ENCODE peak calls at places on chromosomes 5 and 9, in eight cellular contexts. Y, W, G, L, V, S, C and Q are unnamed samples.

GRCh38 chr5:40904205-40904993 is 4.9 kb upstream of the C7 start:
- DNase-seq in Y (no peak), W (peak), G (peak), L (peak), V (peak), S (peak), C (peak), Q (no peak)

GRCh38 chr9:14790628-14791027 is 68.1 kb upstream of the CER1 start:
- DNase-seq in Y (no peak), W (no peak), G (no peak), L (no peak), V (no peak), S (no peak), C (no peak), Q (no peak)

GRCh38 chr9:10062629-10063395 is 550.0 kb downstream of the PTPRD start:
- DNase-seq in Y (no peak), W (no peak), G (no peak), L (no peak), V (no peak), S (no peak), C (no peak), Q (no peak)

GRCh38 chr9:109031241-109031640 is 17.9 kb upstream of the CTNNAL1 start:
- DNase-seq in Y (no peak), W (no peak), G (no peak), L (no peak), V (no peak), S (no peak), C (no peak), Q (no peak)

GRCh38 chr5:114402206-114402605 is 40.3 kb downstream of the KCNN2 start:
- DNase-seq in Y (no peak), W (no peak), G (no peak), L (no peak), V (no peak), S (no peak), C (no peak), Q (no peak)

GRCh38 chr5:133371371-133372155 is 240.8 kb downstream of the FSTL4 start:
- DNase-seq in Y (no peak), W (peak), G (no peak), L (no peak), V (no peak), S (no peak), C (no peak), Q (peak)

GRCh38 chr5:147448766-147449165 is 61.1 kb downstream of the DPYSL3 start:
- DNase-seq in Y (no peak), W (no peak), G (no peak), L (no peak), V (no peak), S (no peak), C (no peak), Q (no peak)

GRCh38 chr5:112492291-112492690 is 73.2 kb upstream of the EPB41L4A start:
- DNase-seq in Y (no peak), W (peak), G (no peak), L (peak), V (peak), S (peak), C (peak), Q (no peak)

GRCh38 chr9:93569775-93570174 is 6.6 kb upstream of the PHF2 start:
- DNase-seq in Y (no peak), W (no peak), G (no peak), L (no peak), V (no peak), S (no peak), C (no peak), Q (no peak)

GRCh38 chr5:61001647-61002046 is 56.6 kb downstream of the NDUFAF2 start:
- DNase-seq in Y (no peak), W (no peak), G (no peak), L (no peak), V (no peak), S (no peak), C (no peak), Q (no peak)

GRCh38 chr5:125316913-125317545 is 570.6 kb upstream of the ZNF608 start:
- DNase-seq in Y (no peak), W (no peak), G (no peak), L (no peak), V (peak), S (no peak), C (no peak), Q (no peak)

GRCh38 chr9:117541192-117541591 is 126.3 kb upstream of the ASTN2 start:
- DNase-seq in Y (no peak), W (no peak), G (no peak), L (no peak), V (no peak), S (peak), C (no peak), Q (no peak)

GRCh38 chr5:1324719-1325190 is 20.1 kb downstream of the CLPTM1L start:
- DNase-seq in Y (peak), W (no peak), G (peak), L (no peak), V (no peak), S (peak), C (no peak), Q (no peak)

GRCh38 chr5:156473271-156473935 is 146.4 kb downstream of the SGCD start:
- DNase-seq in Y (no peak), W (no peak), G (no peak), L (no peak), V (no peak), S (no peak), C (no peak), Q (no peak)

GRCh38 chr5:84642795-84643194 is 258.1 kb upstream of the EDIL3 start:
- DNase-seq in Y (no peak), W (no peak), G (no peak), L (no peak), V (no peak), S (no peak), C (no peak), Q (no peak)

GRCh38 chr9:23220957-23221356 is 605.1 kb downstream of the ELAVL2 start:
- DNase-seq in Y (no peak), W (no peak), G (no peak), L (no peak), V (no peak), S (no peak), C (no peak), Q (no peak)

GRCh38 chr5:170857066-170857465 is 4.8 kb upstream of the RANBP17 start:
- DNase-seq in Y (no peak), W (no peak), G (no peak), L (no peak), V (no peak), S (no peak), C (no peak), Q (no peak)

GRCh38 chr9:110141118-110141797 is 66.7 kb downstream of the C9orf152 start:
- DNase-seq in Y (no peak), W (no peak), G (peak), L (no peak), V (no peak), S (no peak), C (no peak), Q (no peak)

GRCh38 chr5:122366501-122366900 is 54.5 kb downstream of the SNCAIP start:
- DNase-seq in Y (no peak), W (no peak), G (no peak), L (no peak), V (no peak), S (no peak), C (no peak), Q (no peak)

GRCh38 chr5:92969781-92970237 is 611.2 kb downstream of the NR2F1-AS1 start:
- DNase-seq in Y (no peak), W (no peak), G (no peak), L (peak), V (no peak), S (no peak), C (no peak), Q (no peak)

GRCh38 chr9:89756891-89757537 is 152.2 kb downstream of the GADD45G start:
- DNase-seq in Y (peak), W (no peak), G (no peak), L (no peak), V (no peak), S (no peak), C (no peak), Q (no peak)

DNA sequence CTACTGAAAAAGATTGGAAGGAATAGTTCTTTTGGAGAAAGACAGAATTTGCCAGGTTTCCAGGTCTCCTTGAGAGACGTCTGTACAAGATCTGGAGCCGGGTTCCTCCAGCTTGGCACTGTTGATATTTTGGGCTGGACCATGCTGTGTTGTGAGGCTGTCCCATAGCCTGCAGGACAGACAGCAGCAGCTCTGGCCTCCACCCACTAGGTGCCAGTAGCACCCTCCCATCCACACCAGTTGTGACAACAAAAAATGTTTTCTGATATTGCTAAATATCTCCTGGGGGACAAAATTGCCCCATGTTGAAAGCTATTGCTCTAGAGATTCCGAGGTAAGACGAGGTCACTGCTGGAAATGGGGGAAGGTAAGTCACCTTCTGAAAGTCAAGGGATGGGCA is 287.7 kb upstream of the DAP start:
- DNase-seq in Y (no peak), W (no peak), G (no peak), L (no peak), V (no peak), S (no peak), C (no peak), Q (no peak)
- TF ChIP-seq CTCF in Y (no peak), W (peak), G (no peak), L (peak), V (peak), S (peak), C (peak), Q (no peak)

DNA sequence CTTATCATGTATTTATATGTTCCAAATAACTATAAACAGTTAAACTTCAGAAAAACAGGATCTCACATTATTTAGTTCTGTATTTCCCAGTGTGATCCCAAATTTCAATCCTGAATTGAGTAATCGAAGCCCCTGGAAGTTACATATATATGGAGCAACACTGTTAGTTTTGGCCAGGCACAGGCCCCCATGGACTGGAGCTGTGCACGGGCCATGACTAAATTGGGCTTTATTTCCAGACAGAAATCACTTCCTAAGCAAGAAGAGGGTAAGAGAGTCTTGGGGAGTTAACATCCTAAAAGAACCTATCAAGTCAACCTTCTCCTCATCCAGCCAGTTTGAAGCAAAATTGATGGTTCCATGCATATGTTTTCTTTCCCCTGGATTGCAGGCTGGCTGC is 393.0 kb downstream of the TMEM167A start:
- DNase-seq in Y (no peak), W (no peak), G (no peak), L (no peak), V (no peak), S (no peak), C (no peak), Q (no peak)
- TF ChIP-seq POLR2AphosphoS5 in Y (no peak), W (no peak), G (no peak), L (no peak), V (no peak), S (no peak), C (no peak), Q (no peak)

GRCh38 chr9:130220351-130220750 is 45.2 kb upstream of the HMCN2 start:
- DNase-seq in Y (no peak), W (no peak), G (no peak), L (no peak), V (peak), S (peak), C (no peak), Q (no peak)
- TF ChIP-seq CTCF in Y (no peak), W (no peak), G (peak), L (no peak), V (no peak), S (no peak), C (no peak), Q (no peak)

GRCh38 chr5:138900281-138900965 is 25.3 kb upstream of the LRRTM2 start:
- DNase-seq in Y (no peak), W (no peak), G (no peak), L (no peak), V (no peak), S (no peak), C (no peak), Q (no peak)
- TF ChIP-seq POLR2AphosphoS5 in Y (peak), W (no peak), G (no peak), L (no peak), V (peak), S (no peak), C (no peak), Q (peak)

GRCh38 chr5:7261049-7261448 is 134.9 kb upstream of the ADCY2 start:
- DNase-seq in Y (no peak), W (no peak), G (no peak), L (peak), V (peak), S (peak), C (no peak), Q (no peak)
- TF ChIP-seq CTCF in Y (no peak), W (peak), G (peak), L (peak), V (peak), S (peak), C (peak), Q (peak)